ENCODE peak calls at places on chromosomes 1 and 21, in six cellular contexts. B is ureter, F is bronchial epithelial cell, P is endothelial cell, I is cerebellar cortex, A is mesenteric fat pad. G is an unnamed sample.
A peak's percentile ranks its signal among the peaks of the same experiment; 100 is the strongest.

GRCh38 chr1:200917291-200917817 is 22.7 kb downstream of the INAVA start:
- DNase-seq in B (peak; percentile 83), F (peak; percentile 94), P (no peak), I (no peak), A (peak; percentile 43), G (no peak)

GRCh38 chr21:33394260-33394659 is 9.0 kb upstream of the IFNGR2 start:
- DNase-seq in B (no peak), F (no peak), P (no peak), I (no peak), A (no peak), G (no peak)

GRCh38 chr1:205228052-205228451 is 306 bp downstream of the TMCC2 start:
- DNase-seq in B (no peak), F (no peak), P (no peak), I (no peak), A (no peak), G (no peak)

GRCh38 chr1:67372136-67372535 is 58.1 kb downstream of the SERBP1 start:
- DNase-seq in B (no peak), F (peak; percentile 41), P (no peak), I (no peak), A (no peak), G (peak; percentile 52)

GRCh38 chr1:180773210-180773865 is 139.4 kb upstream of the KIAA1614 start:
- DNase-seq in B (no peak), F (peak; percentile 85), P (no peak), I (no peak), A (no peak), G (peak; percentile 32)

GRCh38 chr21:37266515-37267221 is 466 bp downstream of the VPS26C start:
- DNase-seq in B (no peak), F (peak; percentile 18), P (peak; percentile 54), I (peak; percentile 43), A (no peak), G (no peak)

GRCh38 chr1:202576816-202577215 is 133.4 kb downstream of the SYT2 start:
- DNase-seq in B (no peak), F (no peak), P (no peak), I (no peak), A (no peak), G (peak; percentile 89)

GRCh38 chr1:25973610-25974355 is 24.1 kb downstream of the PAFAH2 start:
- DNase-seq in B (no peak), F (no peak), P (no peak), I (no peak), A (no peak), G (no peak)

GRCh38 chr1:176533020-176533419 is 70.0 kb downstream of the PAPPA2 start:
- DNase-seq in B (no peak), F (no peak), P (no peak), I (no peak), A (no peak), G (no peak)

GRCh38 chr1:23601968-23602876 is 42.9 kb upstream of the ID3 start:
- DNase-seq in B (no peak), F (no peak), P (no peak), I (no peak), A (no peak), G (no peak)

GRCh38 chr1:11792106-11792505 is 13.7 kb downstream of the MTHFR start:
- DNase-seq in B (no peak), F (no peak), P (no peak), I (no peak), A (no peak), G (no peak)

GRCh38 chr1:232943679-232944252 is 6.6 kb upstream of the NTPCR start:
- DNase-seq in B (no peak), F (no peak), P (no peak), I (no peak), A (no peak), G (no peak)

GRCh38 chr1:241639040-241639652 is 1.0 kb downstream of the CHML start:
- DNase-seq in B (no peak), F (peak; percentile 31), P (no peak), I (no peak), A (no peak), G (no peak)

GRCh38 chr1:227748496-227749182 is 13.4 kb downstream of the SNAP47 start:
- DNase-seq in B (no peak), F (no peak), P (no peak), I (no peak), A (no peak), G (peak; percentile 34)

GRCh38 chr1:165686121-165686970 is 12.0 kb downstream of the ALDH9A1 start:
- DNase-seq in B (no peak), F (no peak), P (no peak), I (peak; percentile 5), A (no peak), G (no peak)

GRCh38 chr1:42529724-42530161 is 66.7 kb downstream of the CCDC30 start:
- DNase-seq in B (no peak), F (peak; percentile 98), P (no peak), I (no peak), A (no peak), G (peak; percentile 88)

GRCh38 chr21:14736162-14736561 is 190.0 kb upstream of the SAMSN1 start:
- DNase-seq in B (no peak), F (no peak), P (no peak), I (no peak), A (no peak), G (no peak)

GRCh38 chr1:21052034-21052433 is 124.7 kb downstream of the EIF4G3 start:
- DNase-seq in B (no peak), F (no peak), P (no peak), I (no peak), A (no peak), G (no peak)

GRCh38 chr1:7589080-7589735 is 181.9 kb upstream of the VAMP3 start:
- DNase-seq in B (no peak), F (no peak), P (no peak), I (no peak), A (peak; percentile 55), G (no peak)

GRCh38 chr1:15678578-15678977 is 5.5 kb upstream of the PLEKHM2 start:
- DNase-seq in B (no peak), F (peak; percentile 96), P (no peak), I (no peak), A (no peak), G (peak; percentile 85)

GRCh38 chr1:227323956-227324267 is 5.6 kb upstream of the CDC42BPA start:
- DNase-seq in B (no peak), F (no peak), P (no peak), I (no peak), A (no peak), G (no peak)

GRCh38 chr1:201456499-201457309 is 12.3 kb downstream of the PHLDA3 start:
- DNase-seq in B (peak; percentile 81), F (peak; percentile 98), P (no peak), I (peak; percentile 74), A (no peak), G (peak; percentile 97)

GRCh38 chr1:72282271-72282656 is at the start of gene NEGR1:
- DNase-seq in B (peak; percentile 48), F (peak; percentile 4), P (peak; percentile 53), I (peak; percentile 68), A (no peak), G (peak; percentile 54)

GRCh38 chr1:203556047-203556851 is 62.3 kb downstream of the OPTC start:
- DNase-seq in B (peak; percentile 84), F (no peak), P (no peak), I (no peak), A (no peak), G (peak; percentile 95)

GRCh38 chr1:181413836-181414235 is 69.5 kb upstream of the CACNA1E start:
- DNase-seq in B (no peak), F (no peak), P (no peak), I (peak; percentile 83), A (no peak), G (no peak)

GRCh38 chr1:167774710-167775109 is 52.9 kb downstream of the MPZL1 start:
- DNase-seq in B (no peak), F (peak; percentile 59), P (no peak), I (no peak), A (no peak), G (no peak)

GRCh38 chr1:212712451-212713303 is 13.0 kb upstream of the BATF3 start:
- DNase-seq in B (no peak), F (peak; percentile 48), P (no peak), I (no peak), A (no peak), G (no peak)

GRCh38 chr1:185540295-185540694 is 193.9 kb upstream of the HMCN1 start:
- DNase-seq in B (no peak), F (no peak), P (no peak), I (no peak), A (no peak), G (no peak)

GRCh38 chr21:42309753-42310213 is 5.4 kb downstream of the TFF3 start:
- DNase-seq in B (no peak), F (peak; percentile 17), P (peak; percentile 79), I (peak; percentile 42), A (peak; percentile 88), G (no peak)

GRCh38 chr1:118396824-118397530 is 211.9 kb upstream of the SPAG17 start:
- DNase-seq in B (no peak), F (no peak), P (no peak), I (no peak), A (no peak), G (no peak)

GRCh38 chr1:112508242-112509004 is at the start of gene WNT2B:
- DNase-seq in B (peak; percentile 44), F (no peak), P (no peak), I (no peak), A (no peak), G (no peak)

GRCh38 chr1:33182896-33183295 is 1.1 kb upstream of the TRIM62 start:
- DNase-seq in B (no peak), F (no peak), P (no peak), I (no peak), A (no peak), G (no peak)

GRCh38 chr1:208218237-208219097 is 25.7 kb downstream of the PLXNA2 start:
- DNase-seq in B (no peak), F (no peak), P (no peak), I (no peak), A (no peak), G (no peak)

GRCh38 chr1:25700124-25700523 is 83.5 kb downstream of the MAN1C1 start:
- DNase-seq in B (peak; percentile 73), F (no peak), P (no peak), I (peak; percentile 76), A (no peak), G (peak; percentile 88)

GRCh38 chr1:219757890-219758289 is 145.0 kb upstream of the ZC3H11B start:
- DNase-seq in B (peak; percentile 57), F (peak; percentile 46), P (peak; percentile 5), I (no peak), A (no peak), G (peak; percentile 67)

GRCh38 chr1:112693821-112694220 is 13.1 kb downstream of the RHOC start:
- DNase-seq in B (peak; percentile 22), F (no peak), P (no peak), I (no peak), A (no peak), G (no peak)

GRCh38 chr1:23777979-23778814 is at the start of gene PITHD1:
- DNase-seq in B (peak; percentile 82), F (peak; percentile 73), P (peak; percentile 74), I (peak; percentile 87), A (peak; percentile 94), G (peak; percentile 93)

GRCh38 chr1:32101233-32101681 is 6.6 kb upstream of the KPNA6 start:
- DNase-seq in B (no peak), F (peak; percentile 38), P (no peak), I (no peak), A (no peak), G (peak; percentile 50)

GRCh38 chr21:16865612-16866011 is 647.2 kb upstream of the CXADR start:
- DNase-seq in B (no peak), F (no peak), P (no peak), I (no peak), A (no peak), G (peak; percentile 21)